ENCODE peak calls at places on chromosomes 12 and 14, in six cellular contexts. J is neural progenitor cell, S is mammary epithelial cell, K is A549, V is heart left ventricle, N is Caco-2. A is an unnamed sample. For H3K9me3, the result is how much of the 10 kb centered on the place peaks cover.

GRCh38 chr14:96086032-96086431 is 46.9 kb downstream of the C14orf132 start:
- DNase-seq in J (no peak), S (peak), K (peak), V (no peak), N (no peak), A (no peak)

GRCh38 chr14:32258574-32258973 is 55.5 kb upstream of the RNU6-8 start:
- DNase-seq in J (no peak), S (no peak), K (no peak), V (no peak), N (no peak), A (no peak)

GRCh38 chr14:84144166-84144565 is 1385.8 kb upstream of the FLRT2 start:
- DNase-seq in J (no peak), S (no peak), K (no peak), V (no peak), N (no peak), A (no peak)

GRCh38 chr14:24130380-24130716 is at the start of gene FITM1:
- DNase-seq in J (no peak), S (no peak), K (no peak), V (no peak), N (no peak), A (no peak)

GRCh38 chr12:104063712-104064030 is 660 bp upstream of the HCFC2 start:
- DNase-seq in J (no peak), S (no peak), K (no peak), V (no peak), N (no peak), A (peak)

GRCh38 chr14:70871863-70872677 is 35.2 kb upstream of the PCNX1 start:
- DNase-seq in J (no peak), S (no peak), K (no peak), V (no peak), N (no peak), A (no peak)

GRCh38 chr12:113673524-113674238 is 202.0 kb upstream of the LHX5 start:
- DNase-seq in J (peak), S (no peak), K (no peak), V (no peak), N (no peak), A (no peak)

GRCh38 chr14:69242311-69243224 is 17.4 kb upstream of the GALNT16 start:
- DNase-seq in J (peak), S (peak), K (peak), V (no peak), N (peak), A (peak)

GRCh38 chr12:112907415-112908157 is 824 bp downstream of the OAS1 start:
- DNase-seq in J (no peak), S (no peak), K (no peak), V (no peak), N (no peak), A (no peak)

GRCh38 chr12:93645702-93646101 is 31.5 kb upstream of the CRADD start:
- DNase-seq in J (no peak), S (peak), K (no peak), V (no peak), N (no peak), A (no peak)

DNA sequence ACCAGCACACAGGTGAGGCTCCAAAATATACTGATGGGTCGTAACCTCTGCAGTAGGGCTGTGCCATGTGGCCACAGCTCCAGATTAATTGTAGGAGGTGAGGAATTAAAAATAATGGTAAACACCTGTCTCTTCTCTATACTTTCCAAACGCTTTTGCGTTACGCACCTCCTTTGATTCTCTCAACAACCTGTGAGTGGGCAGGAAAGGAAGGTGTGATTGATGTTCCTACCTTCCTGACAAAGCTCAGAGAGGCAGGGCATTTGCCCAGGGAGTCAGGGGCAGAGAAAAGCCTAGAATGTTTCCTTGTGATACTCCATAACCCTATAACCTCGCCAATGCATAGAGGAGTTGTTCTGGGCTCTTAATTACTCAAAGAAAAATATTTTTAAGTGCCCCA is 124.9 kb downstream of the PRMT8 start:
- DNase-seq in J (no peak), S (no peak), K (no peak), V (no peak), N (no peak), A (no peak)
- H3K9me3 ChIP-seq in J (under half), S (under half), K (under half), V (under half), N (under half), A (under half)

DNA sequence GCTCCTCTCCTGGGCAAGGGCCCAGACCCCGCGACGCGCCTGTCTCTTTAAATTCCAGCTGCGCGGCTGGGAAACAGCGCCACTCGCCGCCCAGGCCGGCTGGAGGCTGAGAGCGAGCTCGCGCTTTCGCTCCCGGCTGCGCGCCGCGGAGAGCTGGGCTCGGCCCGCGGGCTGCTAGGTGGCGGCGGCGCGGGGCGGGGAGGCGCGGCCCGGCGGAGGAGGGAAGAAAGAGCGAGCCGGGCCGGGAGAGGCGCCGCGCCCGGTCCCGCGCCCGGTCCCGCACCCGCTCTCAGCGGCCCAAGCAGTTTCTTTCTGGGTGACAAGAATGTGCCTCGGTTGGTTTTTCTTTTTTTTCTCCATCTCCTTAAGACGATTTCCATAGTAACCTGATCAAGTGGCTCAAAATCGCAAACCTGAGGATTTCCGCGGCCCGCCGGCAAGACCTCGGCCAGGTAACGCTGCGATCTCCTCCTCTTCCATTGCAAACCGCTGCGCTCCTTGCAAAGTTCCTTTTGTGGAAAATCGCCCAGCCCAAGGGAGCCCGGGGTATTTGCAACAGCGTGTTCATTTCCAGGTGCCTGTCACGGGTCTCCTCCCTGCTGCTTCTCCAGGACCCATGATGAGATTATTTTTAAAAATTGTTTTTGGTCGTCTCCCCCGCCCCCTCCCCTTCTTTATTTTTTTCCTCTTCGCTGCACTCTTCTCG is 259.5 kb upstream of the E2F7 start:
- DNase-seq in J (peak), S (peak), K (peak), V (peak), N (peak), A (peak)
- TF ChIP-seq CTCF in J (peak), S (peak), K (peak), V (peak), N (peak), A (no peak)

GRCh38 chr12:124916370-124917134 is 2.1 kb upstream of the UBC start:
- DNase-seq in J (peak), S (peak), K (peak), V (peak), N (peak), A (peak)
- H3K4me3 ChIP-seq in J (peak), S (peak), K (peak), V (peak), N (peak), A (no peak)

GRCh38 chr12:130441771-130442760 is 104.4 kb downstream of the PIWIL1 start:
- DNase-seq in J (no peak), S (no peak), K (no peak), V (no peak), N (no peak), A (no peak)

GRCh38 chr12:130444081-130444480 is 106.4 kb downstream of the PIWIL1 start:
- DNase-seq in J (no peak), S (no peak), K (no peak), V (peak), N (no peak), A (no peak)

GRCh38 chr12:130446846-130447654 is 109.4 kb downstream of the PIWIL1 start:
- DNase-seq in J (no peak), S (no peak), K (no peak), V (no peak), N (no peak), A (no peak)

GRCh38 chr12:130447655-130447965 is 109.9 kb downstream of the PIWIL1 start:
- DNase-seq in J (no peak), S (no peak), K (no peak), V (no peak), N (no peak), A (no peak)

DNA sequence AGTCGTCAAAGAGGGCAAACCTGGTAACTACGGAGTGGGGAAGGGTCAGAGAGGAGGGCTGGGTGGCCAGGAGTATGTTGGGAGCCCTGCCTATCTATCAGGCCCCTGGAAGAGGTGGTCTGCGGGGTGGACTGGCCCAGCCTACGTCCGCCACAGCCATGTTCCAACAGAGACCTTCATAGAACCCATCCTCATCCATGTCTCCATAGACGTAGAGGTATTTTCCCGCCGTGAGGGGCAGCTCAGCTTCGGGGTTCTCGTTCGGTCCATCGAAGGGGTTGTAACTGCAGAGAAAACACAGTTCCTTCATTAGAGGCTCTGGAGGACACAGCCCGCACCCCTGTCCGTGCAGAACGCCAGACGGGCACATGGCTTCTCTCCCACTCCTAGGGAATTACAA is 107.3 kb downstream of the PIWIL1 start:
- DNase-seq in J (no peak), S (no peak), K (no peak), V (no peak), N (no peak), A (no peak)
- H3K9me3 ChIP-seq in J (under half), S (under half), K (under half), V (under half), N (under half), A (under half)

GRCh38 chr14:22589096-22589839 is at the start of gene DAD1:
- DNase-seq in J (peak), S (peak), K (peak), V (peak), N (peak), A (peak)
- TF ChIP-seq CTCF in J (peak), S (no peak), K (no peak), V (no peak), N (no peak), A (peak)

GRCh38 chr14:94373708-94374107 is 14.7 kb downstream of the SERPINA1 start:
- DNase-seq in J (no peak), S (peak), K (peak), V (no peak), N (no peak), A (no peak)
- H3K4me3 ChIP-seq in J (no peak), S (no peak), K (no peak), V (no peak), N (no peak), A (no peak)

GRCh38 chr12:34597548-34598351 is 575.5 kb downstream of the ALG10 start:
- DNase-seq in J (no peak), S (no peak), K (no peak), V (no peak), N (no peak), A (no peak)

GRCh38 chr12:34595749-34596733 is 573.7 kb downstream of the ALG10 start:
- DNase-seq in J (no peak), S (no peak), K (no peak), V (no peak), N (no peak), A (no peak)

GRCh38 chr12:34591966-34592365 is 569.7 kb downstream of the ALG10 start:
- DNase-seq in J (no peak), S (no peak), K (no peak), V (no peak), N (no peak), A (no peak)
- H3K9me3 ChIP-seq in J (half or more), S (under half), K (under half), V (half or more), N (half or more), A (under half)

DNA sequence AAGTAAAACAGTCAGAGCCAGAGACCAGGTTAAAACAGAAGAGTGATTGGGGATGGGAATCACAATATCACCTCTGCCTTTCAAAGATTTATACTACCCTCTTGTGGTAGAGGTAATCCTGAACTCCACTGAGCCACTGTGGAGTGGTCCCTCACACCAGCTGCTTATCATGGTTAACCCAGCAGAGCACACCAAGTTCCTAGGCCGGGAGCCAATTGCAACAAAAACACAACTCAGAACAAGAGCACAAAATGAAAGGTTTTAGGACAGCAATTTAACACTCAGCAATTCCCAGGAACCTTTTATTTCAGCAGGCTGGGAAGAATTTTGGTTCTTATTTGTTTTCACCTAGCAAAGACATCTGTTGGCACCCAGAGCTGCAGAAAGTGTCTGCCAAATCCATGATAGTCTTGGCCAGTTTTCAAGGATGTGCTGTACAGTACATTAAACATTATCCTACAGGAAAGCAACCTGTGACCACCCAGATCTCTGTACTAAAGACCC is 220.5 kb upstream of the ATXN7L3B start:
- DNase-seq in J (peak), S (peak), K (peak), V (peak), N (peak), A (peak)
- TF ChIP-seq CTCF in J (peak), S (peak), K (peak), V (peak), N (peak), A (peak)

A was measured in testis.